ENCODE peak calls at places on chromosomes 6 and 20, in four cellular contexts. R is H1, Q is K562, N is GM12878. A is an unnamed sample.

GRCh38 chr6:137791281-137792159 is 75.5 kb upstream of the TNFAIP3 start:
- DNase-seq in R (no peak), N (no peak), Q (no peak), A (no peak)

GRCh38 chr6:127475135-127475822 is 16.1 kb upstream of the KIAA0408 start:
- DNase-seq in N (no peak), R (no peak), Q (no peak), A (no peak)

GRCh38 chr6:78670802-78671201 is 196.5 kb upstream of the IRAK1BP1 start:
- DNase-seq in R (no peak), N (no peak), Q (no peak), A (no peak)

GRCh38 chr20:32481311-32482103 is 103.6 kb downstream of the NOL4L start:
- DNase-seq in R (no peak), N (no peak), Q (no peak), A (peak)

GRCh38 chr6:130872250-130873095 is 45.3 kb downstream of the SMLR1 start:
- DNase-seq in Q (peak), R (no peak), N (no peak), A (peak)

GRCh38 chr20:25035924-25036323 is 22.0 kb downstream of the ACSS1 start:
- DNase-seq in Q (no peak), R (no peak), N (no peak), A (no peak)

GRCh38 chr20:15061955-15062354 is 724.5 kb upstream of the FLRT3 start:
- DNase-seq in N (no peak), R (no peak), Q (no peak), A (peak)

GRCh38 chr6:27592481-27593199 is 119.7 kb upstream of the ZNF184 start:
- DNase-seq in R (no peak), Q (peak), N (peak), A (peak)

GRCh38 chr6:63598001-63598250 is 25.6 kb downstream of the LOC128125822 start:
- DNase-seq in R (no peak), Q (no peak), N (no peak), A (no peak)

GRCh38 chr6:138509371-138509770 is 10.1 kb upstream of the NHSL1 start:
- DNase-seq in N (no peak), R (no peak), Q (peak), A (peak)

GRCh38 chr20:46959081-46959692 is 64.5 kb downstream of the EYA2 start:
- DNase-seq in Q (no peak), N (no peak), R (no peak), A (no peak)

GRCh38 chr6:124943658-124944057 is 18.6 kb upstream of the RNF217 start:
- DNase-seq in Q (no peak), N (no peak), R (no peak), A (no peak)

GRCh38 chr6:136523196-136523595 is 27.0 kb downstream of the MAP7 start:
- DNase-seq in Q (no peak), N (no peak), R (no peak), A (no peak)

GRCh38 chr6:136525586-136526195 is 24.5 kb downstream of the MAP7 start:
- DNase-seq in R (no peak), Q (no peak), N (no peak), A (no peak)

GRCh38 chr6:136522636-136523035 is 27.6 kb downstream of the MAP7 start:
- DNase-seq in N (no peak), Q (no peak), R (no peak), A (no peak)

GRCh38 chr6:136524936-136525413 is 25.2 kb downstream of the MAP7 start:
- DNase-seq in N (no peak), Q (no peak), R (no peak), A (no peak)

GRCh38 chr6:136524339-136524935 is 25.8 kb downstream of the MAP7 start:
- DNase-seq in Q (no peak), N (no peak), R (no peak), A (no peak)
- TF ChIP-seq JUND in Q (no peak), N (no peak), R (no peak), A (no peak)

DNA sequence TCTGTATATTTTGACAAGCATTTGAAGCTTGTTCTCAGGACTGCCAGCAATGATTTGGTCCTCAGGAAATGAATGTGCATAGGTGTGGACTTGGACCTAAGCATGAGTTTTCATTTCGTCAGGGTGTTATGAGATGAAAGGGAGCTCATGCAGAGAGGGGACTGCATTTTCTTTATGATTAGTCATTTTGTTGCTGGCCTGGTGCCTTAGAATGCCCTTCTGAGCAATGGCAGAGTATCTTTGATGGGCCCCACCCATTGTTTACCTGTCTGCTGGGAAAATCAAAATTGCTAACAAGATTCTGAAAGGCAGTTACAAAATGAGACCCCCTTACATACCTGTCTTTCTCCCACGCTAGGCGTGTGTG is 51.5 kb upstream of the MTHFD1L start:
- DNase-seq in N (peak), R (no peak), Q (no peak), A (no peak)
- TF ChIP-seq JUND in N (peak), R (no peak), Q (no peak), A (no peak)

GRCh38 chr6:30443657-30444450 is 45.5 kb upstream of the HLA-E start:
- DNase-seq in Q (no peak), R (no peak), N (no peak), A (peak)
- TF ChIP-seq JUND in Q (no peak), R (no peak), N (no peak), A (no peak)

DNA sequence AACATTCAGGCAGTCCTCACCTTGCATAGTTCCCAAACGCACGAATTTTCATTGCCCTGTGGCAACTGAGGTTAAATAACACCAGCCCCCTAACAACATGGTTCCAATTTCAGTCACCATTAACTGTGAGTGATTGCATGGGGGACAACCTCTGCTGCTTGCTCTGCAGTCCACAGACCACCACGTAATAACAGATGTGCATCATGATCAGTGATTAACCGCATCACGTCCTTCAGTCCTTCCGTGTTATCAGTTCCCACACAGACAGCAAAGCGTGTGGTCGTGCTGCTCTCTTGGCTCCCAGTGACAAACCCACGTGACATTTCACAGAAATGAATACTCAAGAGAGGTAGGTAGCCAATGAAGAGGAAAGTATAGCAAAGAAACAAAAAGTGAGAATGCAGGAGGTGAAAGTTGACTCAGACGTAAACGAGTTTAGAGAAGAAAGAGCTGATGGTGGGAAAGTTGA is 95.9 kb downstream of the LY86 start:
- DNase-seq in R (no peak), N (peak), Q (peak), A (no peak)
- TF ChIP-seq JUND in R (no peak), N (peak), Q (peak), A (no peak)

GRCh38 chr6:44147256-44147655 is 11.4 kb upstream of the CAPN11 start:
- DNase-seq in R (no peak), N (no peak), Q (no peak), A (no peak)
- TF ChIP-seq JUND in R (no peak), N (no peak), Q (no peak), A (no peak)

GRCh38 chr6:13729891-13730290 is 18.3 kb upstream of the RANBP9 start:
- DNase-seq in R (no peak), N (no peak), Q (no peak), A (no peak)

GRCh38 chr6:13722880-13723279 is 11.2 kb upstream of the RANBP9 start:
- DNase-seq in Q (no peak), R (no peak), N (no peak), A (no peak)

GRCh38 chr6:13725052-13725451 is 13.4 kb upstream of the RANBP9 start:
- DNase-seq in R (no peak), N (no peak), Q (no peak), A (no peak)

GRCh38 chr6:13724174-13724573 is 12.5 kb upstream of the RANBP9 start:
- DNase-seq in N (no peak), R (no peak), Q (no peak), A (no peak)

GRCh38 chr6:13725570-13725969 is 13.9 kb upstream of the RANBP9 start:
- DNase-seq in Q (no peak), R (no peak), N (no peak), A (peak)
- TF ChIP-seq JUND in Q (no peak), R (no peak), N (no peak), A (peak)

GRCh38 chr20:5855939-5856338 is 94.4 kb downstream of the TRMT6 start:
- DNase-seq in Q (no peak), R (no peak), N (no peak), A (no peak)

GRCh38 chr20:5864428-5864827 is 85.9 kb downstream of the TRMT6 start:
- DNase-seq in Q (no peak), N (no peak), R (no peak), A (no peak)

GRCh38 chr20:5862703-5863039 is 87.7 kb downstream of the TRMT6 start:
- DNase-seq in Q (no peak), N (no peak), R (no peak), A (no peak)

GRCh38 chr20:5863040-5863811 is 87.1 kb downstream of the TRMT6 start:
- DNase-seq in N (no peak), Q (no peak), R (no peak), A (no peak)

DNA sequence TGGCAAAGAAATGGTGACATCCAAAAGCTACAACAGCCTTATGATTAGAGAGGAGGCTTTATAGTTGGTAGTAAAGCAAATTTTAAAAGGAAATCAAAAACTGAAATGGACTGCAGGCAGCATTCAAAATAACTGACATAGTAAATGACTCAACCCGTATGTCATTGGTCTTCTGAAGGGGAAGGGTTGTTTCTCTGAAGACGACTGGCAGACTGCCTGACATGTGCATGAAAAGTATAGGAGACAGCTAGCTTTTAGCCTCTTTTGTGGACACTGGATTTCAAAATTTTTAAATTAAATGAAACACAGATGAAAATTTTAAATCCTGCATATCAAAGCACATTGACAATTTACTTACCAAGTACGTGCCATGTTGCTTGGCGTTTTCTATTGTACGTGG is 90.7 kb downstream of the TRMT6 start:
- DNase-seq in R (no peak), N (no peak), Q (no peak), A (no peak)
- TF ChIP-seq JUND in R (no peak), N (no peak), Q (no peak), A (no peak)

GRCh38 chr6:150245148-150245547 is 102.3 kb downstream of the PPP1R14C start:
- DNase-seq in Q (no peak), N (no peak), R (no peak), A (no peak)

GRCh38 chr6:150241751-150242150 is 98.9 kb downstream of the PPP1R14C start:
- DNase-seq in R (no peak), N (no peak), Q (no peak), A (no peak)

GRCh38 chr6:150247803-150248202 is 105.0 kb downstream of the PPP1R14C start:
- DNase-seq in R (no peak), N (no peak), Q (no peak), A (no peak)

GRCh38 chr6:150248300-150248699 is 105.5 kb downstream of the PPP1R14C start:
- DNase-seq in Q (no peak), R (no peak), N (no peak), A (no peak)

GRCh38 chr6:150243620-150244314 is 100.9 kb downstream of the PPP1R14C start:
- DNase-seq in R (no peak), Q (no peak), N (no peak), A (no peak)
- TF ChIP-seq JUND in R (no peak), Q (no peak), N (no peak), A (no peak)

GRCh38 chr6:52984247-52984646 is 10.8 kb downstream of the GSTA4 start:
- DNase-seq in Q (no peak), R (no peak), N (peak), A (peak)
- TF ChIP-seq JUND in Q (no peak), R (no peak), N (no peak), A (no peak)

GRCh38 chr20:62887860-62888239 is 26.2 kb upstream of the TCFL5 start:
- DNase-seq in N (no peak), Q (no peak), R (no peak), A (no peak)

GRCh38 chr20:62887147-62887859 is 25.7 kb upstream of the TCFL5 start:
- DNase-seq in Q (no peak), N (no peak), R (no peak), A (no peak)

GRCh38 chr20:62885046-62885445 is 23.4 kb upstream of the TCFL5 start:
- DNase-seq in N (no peak), R (no peak), Q (no peak), A (no peak)

GRCh38 chr20:62885808-62886708 is 24.4 kb upstream of the TCFL5 start:
- DNase-seq in N (no peak), Q (no peak), R (no peak), A (no peak)

GRCh38 chr20:62886709-62887058 is 25.1 kb upstream of the TCFL5 start:
- DNase-seq in R (no peak), Q (no peak), N (no peak), A (no peak)
- TF ChIP-seq JUND in R (no peak), Q (no peak), N (no peak), A (no peak)